ENCODE peak calls at places on chromosomes 11 and 22, in nine cellular contexts. X is Caco-2, Y is Peyer's patch, B is adrenal gland, C is cardiac muscle cell, E is keratinocyte, N is DND-41, H is endodermal cell, Q is astrocyte. A is an unnamed sample. For H3K27me3, the result is how much of the 10 kb centered on the place peaks cover.

GRCh38 chr22:35306350-35306967 is 6.8 kb downstream of the TOM1 start:
- DNase-seq in X (no peak), Q (no peak), N (no peak), B (peak), C (no peak), Y (no peak), H (no peak), E (no peak), A (no peak)

GRCh38 chr22:30695871-30696655 is 1.4 kb downstream of the OSBP2 start:
- DNase-seq in Q (no peak), N (no peak), Y (no peak), X (no peak), C (no peak), E (no peak), H (no peak), B (no peak), A (no peak)

GRCh38 chr11:103798029-103798428 is 238.4 kb upstream of the DDI1 start:
- DNase-seq in Y (no peak), B (no peak), E (no peak), X (no peak), N (no peak), C (peak), Q (peak), H (no peak), A (no peak)

GRCh38 chr11:24859801-24860300 is 363.0 kb downstream of the LUZP2 start:
- DNase-seq in E (no peak), H (no peak), X (no peak), Y (no peak), N (peak), B (no peak), Q (no peak), C (no peak), A (no peak)

GRCh38 chr11:107988397-107989158 is 20.1 kb upstream of the CUL5 start:
- DNase-seq in N (no peak), E (no peak), C (no peak), H (no peak), B (no peak), X (no peak), Y (no peak), Q (no peak), A (no peak)

GRCh38 chr11:15836801-15837200 is 519.5 kb downstream of the SOX6 start:
- DNase-seq in C (no peak), H (no peak), N (no peak), E (no peak), Y (no peak), B (no peak), Q (no peak), X (no peak), A (no peak)

GRCh38 chr22:48799227-48799970 is 1028.3 kb downstream of the BRD1 start:
- DNase-seq in Y (no peak), C (no peak), X (no peak), N (no peak), B (no peak), Q (no peak), H (no peak), E (no peak), A (no peak)

GRCh38 chr11:126840975-126841374 is 159.6 kb downstream of the KIRREL3 start:
- DNase-seq in E (no peak), Q (no peak), N (no peak), H (peak), C (no peak), X (no peak), Y (no peak), B (no peak), A (no peak)

GRCh38 chr22:42990131-42990838 is 24.7 kb downstream of the PACSIN2 start:
- DNase-seq in C (peak), H (peak), N (no peak), Y (no peak), E (peak), X (no peak), B (peak), Q (peak), A (no peak)

GRCh38 chr22:45726081-45726480 is 54.4 kb downstream of the ATXN10 start:
- DNase-seq in B (no peak), C (no peak), Q (no peak), Y (no peak), N (no peak), X (no peak), H (no peak), E (no peak), A (no peak)
- TF ChIP-seq CTCF in B (no peak), C (no peak), Q (no peak), Y (no peak), N (no peak), X (no peak), H (no peak), E (no peak), A (no peak)

DNA sequence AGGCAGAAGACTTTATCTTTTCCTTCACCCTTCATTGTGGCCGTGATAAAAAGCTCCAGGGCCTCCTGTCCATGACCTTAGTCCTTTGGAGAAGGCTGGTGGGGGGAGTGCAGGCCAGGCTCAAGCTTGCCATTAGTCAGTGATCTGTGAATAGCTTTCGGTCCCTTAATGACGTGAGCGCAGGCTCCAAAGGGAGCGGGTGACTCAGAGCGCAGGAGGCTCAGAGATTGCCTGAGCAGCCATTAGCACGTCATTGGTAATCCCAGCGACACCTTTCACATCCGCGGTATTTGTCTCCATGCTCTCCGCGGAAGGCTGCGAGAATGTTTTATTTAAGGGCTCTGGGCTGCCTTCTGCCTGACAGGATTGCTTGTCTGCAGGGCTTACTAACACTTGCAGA is 458.5 kb downstream of the METTL15 start:
- DNase-seq in C (peak), E (no peak), Q (peak), Y (no peak), B (peak), X (no peak), H (peak), N (no peak), A (no peak)
- H3K4me3 ChIP-seq in C (no peak), E (no peak), Q (peak), Y (no peak), B (no peak), X (no peak), H (peak), N (no peak), A (no peak)

GRCh38 chr22:39996732-39997131 is 2.0 kb downstream of the FAM83F start:
- DNase-seq in N (no peak), B (no peak), X (no peak), Y (no peak), E (no peak), H (no peak), Q (no peak), C (no peak), A (no peak)
- H3K27me3 ChIP-seq in N (under half), B (under half), X (under half), Y (under half), E (under half), H (under half), Q (under half), C (half or more), A (under half)

GRCh38 chr22:46297151-46297819 is 615 bp downstream of the GTSE1 start:
- DNase-seq in Q (peak), X (no peak), C (peak), H (peak), N (peak), B (no peak), E (no peak), Y (peak), A (peak)

GRCh38 chr22:46294784-46295183 is 1.9 kb upstream of the GTSE1 start:
- DNase-seq in B (no peak), E (no peak), H (no peak), N (no peak), Q (no peak), Y (peak), C (no peak), X (no peak), A (no peak)

GRCh38 chr22:46299101-46299500 is 2.4 kb downstream of the GTSE1 start:
- DNase-seq in E (no peak), N (no peak), Y (peak), Q (no peak), H (no peak), X (no peak), B (no peak), C (no peak), A (no peak)

GRCh38 chr22:46295277-46295971 is 1.2 kb upstream of the GTSE1 start:
- DNase-seq in C (no peak), E (no peak), H (no peak), N (no peak), Q (no peak), X (no peak), Y (peak), B (no peak), A (no peak)

GRCh38 chr22:46296257-46297150 is at the start of gene GTSE1:
- DNase-seq in N (peak), C (peak), Y (peak), H (peak), B (peak), Q (peak), E (peak), X (peak), A (peak)
- TF ChIP-seq CTCF in N (peak), C (peak), Y (peak), H (peak), B (no peak), Q (no peak), E (peak), X (no peak), A (peak)

A was measured in GM06990.